ENCODE peak calls at places on chromosomes 13 and 19, in eight cellular contexts. R, M, T, G, A, W, S and K are unnamed samples.

GRCh38 chr19:38551450-38551813 is 66.3 kb downstream of the MAP4K1 start:
- DNase-seq in M (no peak), T (no peak), A (no peak), S (no peak), R (no peak), W (no peak), G (no peak), K (no peak)

GRCh38 chr19:16382775-16383543 is 58.3 kb downstream of the KLF2 start:
- DNase-seq in S (peak; percentile 46), T (peak; percentile 58), W (peak; percentile 88), R (peak; percentile 84), M (peak; percentile 91), G (peak; percentile 92), A (peak; percentile 92), K (peak; percentile 18)

GRCh38 chr19:35901854-35902661 is at the start of gene HCST:
- DNase-seq in M (peak; percentile 20), W (no peak), G (no peak), S (no peak), R (no peak), T (no peak), A (no peak), K (no peak)

GRCh38 chr19:19662866-19663291 is 597 bp downstream of the ATP13A1 start:
- DNase-seq in A (no peak), W (no peak), S (no peak), G (no peak), T (no peak), R (no peak), M (no peak), K (peak; percentile 50)

GRCh38 chr13:90272356-90272755 is 1075.1 kb upstream of the MIR17HG start:
- DNase-seq in S (no peak), W (no peak), M (no peak), A (no peak), R (no peak), G (no peak), T (no peak), K (no peak)

GRCh38 chr13:113723400-113724015 is 35.5 kb upstream of the TMEM255B start:
- DNase-seq in S (no peak), M (peak; percentile 3), R (no peak), W (no peak), G (no peak), T (no peak), A (no peak), K (no peak)

GRCh38 chr13:21901772-21902708 is 231.2 kb downstream of the FGF9 start:
- DNase-seq in T (no peak), M (no peak), G (no peak), S (no peak), R (no peak), W (no peak), A (peak; percentile 34), K (no peak)

GRCh38 chr13:66171821-66172220 is 1058.3 kb downstream of the PCDH9 start:
- DNase-seq in A (no peak), R (no peak), G (no peak), W (no peak), T (no peak), M (peak; percentile 0), S (no peak), K (peak; percentile 4)

GRCh38 chr19:47406711-47407416 is 12.5 kb downstream of the MEIS3 start:
- DNase-seq in T (peak; percentile 65), R (no peak), G (no peak), W (peak; percentile 90), A (no peak), S (no peak), M (no peak), K (peak; percentile 62)

GRCh38 chr13:22837980-22838615 is 342.7 kb upstream of the SGCG start:
- DNase-seq in W (no peak), M (no peak), G (no peak), S (no peak), R (no peak), T (no peak), A (no peak), K (no peak)

GRCh38 chr19:31152906-31153305 is 196.3 kb downstream of the TSHZ3 start:
- DNase-seq in R (no peak), A (no peak), G (no peak), M (no peak), T (no peak), S (no peak), W (no peak), K (no peak)

GRCh38 chr19:58209577-58209976 is 19.1 kb upstream of the ZNF544 start:
- DNase-seq in G (no peak), M (no peak), S (no peak), W (no peak), T (no peak), R (no peak), A (no peak), K (no peak)

GRCh38 chr19:58204566-58204965 is 21.7 kb downstream of the ZNF274 start:
- DNase-seq in S (no peak), W (no peak), T (no peak), M (no peak), R (no peak), A (no peak), G (no peak), K (no peak)

GRCh38 chr19:58203814-58204475 is 21.1 kb downstream of the ZNF274 start:
- DNase-seq in A (no peak), W (no peak), T (no peak), M (no peak), S (no peak), R (no peak), G (no peak), K (no peak)
- H3K9me3 ChIP-seq in A (peaks cover 100% of the 10 kb centered on the region), W (peaks cover 46% of the 10 kb centered on the region), T (peaks cover 100% of the 10 kb centered on the region), M (peaks cover 100% of the 10 kb centered on the region), S (peaks cover 100% of the 10 kb centered on the region), R (peaks cover 100% of the 10 kb centered on the region), G (peaks cover 100% of the 10 kb centered on the region), K (peaks cover 17% of the 10 kb centered on the region)

GRCh38 chr13:19057588-19058340 is 123.9 kb downstream of the TUBA3C start:
- DNase-seq in M (no peak), R (no peak), G (no peak), A (no peak), S (no peak), T (no peak), W (no peak), K (no peak)
- H3K9me3 ChIP-seq in M (no peaks in the 10 kb centered on the region), R (peaks cover 2% of the 10 kb centered on the region), G (peaks cover 35% of the 10 kb centered on the region), A (no peaks in the 10 kb centered on the region), S (no peaks in the 10 kb centered on the region), T (no peaks in the 10 kb centered on the region), W (peaks cover 8% of the 10 kb centered on the region), K (peaks cover 4% of the 10 kb centered on the region)

GRCh38 chr19:55813906-55814305 is 17.9 kb downstream of the NLRP11 start:
- DNase-seq in A (no peak), G (no peak), T (no peak), M (no peak), W (no peak), S (no peak), R (no peak), K (no peak)
- H3K9me3 ChIP-seq in A (no peaks in the 10 kb centered on the region), G (peaks cover 16% of the 10 kb centered on the region), T (no peaks in the 10 kb centered on the region), M (peaks cover 3% of the 10 kb centered on the region), W (peaks cover 6% of the 10 kb centered on the region), S (no peaks in the 10 kb centered on the region), R (no peaks in the 10 kb centered on the region), K (peaks cover under 1% of the 10 kb centered on the region)

DNA sequence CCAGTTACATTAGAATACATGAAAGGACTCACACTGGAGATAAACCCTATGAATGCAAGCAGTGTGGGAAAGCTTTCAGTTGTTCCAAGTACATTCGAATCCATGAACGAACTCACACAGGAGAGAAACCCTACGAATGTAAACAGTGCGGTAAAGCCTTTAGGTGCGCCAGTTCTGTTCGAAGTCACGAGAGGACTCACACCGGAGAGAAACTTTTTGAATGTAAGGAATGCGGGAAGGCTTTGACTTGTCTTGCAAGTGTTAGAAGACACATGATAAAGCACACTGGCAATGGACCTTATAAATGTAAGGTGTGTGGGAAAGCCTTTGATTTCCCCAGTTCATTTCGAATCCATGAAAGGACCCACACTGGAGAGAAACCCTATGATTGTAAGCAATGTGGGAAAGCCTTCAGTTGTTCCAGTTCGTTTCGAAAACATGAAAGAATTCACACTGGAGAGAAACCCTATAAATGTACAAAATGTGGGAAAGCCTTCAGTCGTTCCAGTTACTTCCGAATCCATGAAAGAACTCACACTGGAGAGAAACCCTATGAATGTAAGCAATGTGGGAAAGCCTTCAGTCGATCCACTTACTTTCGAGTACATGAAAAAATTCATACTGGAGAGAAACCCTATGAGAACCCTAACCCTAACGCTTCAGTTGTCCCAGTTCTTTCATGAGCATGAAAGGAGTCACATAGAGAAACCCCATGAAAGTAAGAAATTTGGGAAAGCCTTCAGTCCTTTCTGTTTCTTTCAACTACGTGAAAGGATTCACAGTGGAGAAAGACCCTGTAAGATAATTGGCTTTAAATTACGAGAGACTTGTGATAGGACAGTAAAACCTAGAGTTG is 20.2 kb downstream of the ZNF627 start:
- DNase-seq in A (no peak), R (no peak), W (no peak), T (no peak), S (no peak), G (no peak), M (no peak), K (no peak)
- H3K9me3 ChIP-seq in A (peaks cover 9% of the 10 kb centered on the region), R (peaks cover 7% of the 10 kb centered on the region), W (peaks cover 34% of the 10 kb centered on the region), T (peaks cover 85% of the 10 kb centered on the region), S (peaks cover 18% of the 10 kb centered on the region), G (peaks cover 25% of the 10 kb centered on the region), M (peaks cover 44% of the 10 kb centered on the region), K (peaks cover 40% of the 10 kb centered on the region)